ENCODE peak calls at places on chromosome 4, in five cellular contexts. Q is brain microvascular endothelial cell, V is WERI-Rb-1, E is PC-9, B is fibroblast of mammary gland. K is an unnamed sample.

GRCh38 chr4:4888695-4889094 is 29.2 kb downstream of the MSX1 start:
- DNase-seq in V (no peak), Q (no peak), B (no peak), E (no peak), K (no peak)

GRCh38 chr4:189090174-189090814 is 850.4 kb upstream of the FRG1 start:
- DNase-seq in Q (peak; percentile 31), E (no peak), B (peak; percentile 28), V (no peak), K (peak; percentile 81)

GRCh38 chr4:151331276-151332042 is 6.1 kb upstream of the SH3D19 start:
- DNase-seq in V (no peak), B (peak; percentile 29), E (peak; percentile 21), Q (no peak), K (no peak)

GRCh38 chr4:97496298-97496873 is 646.9 kb downstream of the STPG2 start:
- DNase-seq in B (no peak), V (no peak), Q (no peak), E (peak; percentile 18), K (no peak)

GRCh38 chr4:5018603-5019002 is 655 bp downstream of the CYTL1 start:
- DNase-seq in E (no peak), Q (no peak), B (no peak), V (no peak), K (no peak)

GRCh38 chr4:176210579-176211296 is 15.4 kb upstream of the SPATA4 start:
- DNase-seq in Q (no peak), B (no peak), V (no peak), E (no peak), K (no peak)

GRCh38 chr4:159520074-159520473 is 417.2 kb downstream of the RAPGEF2 start:
- DNase-seq in V (no peak), E (no peak), Q (no peak), B (no peak), K (no peak)

GRCh38 chr4:158850800-158851644 is 82.2 kb downstream of the FNIP2 start:
- DNase-seq in E (no peak), V (no peak), Q (no peak), B (peak; percentile 56), K (no peak)

GRCh38 chr4:150573534-150573933 is 8.4 kb upstream of the MAB21L2 start:
- DNase-seq in V (no peak), E (no peak), Q (no peak), B (peak; percentile 47), K (peak; percentile 25)

GRCh38 chr4:38202223-38202622 is 242.0 kb downstream of the PTTG2 start:
- DNase-seq in V (no peak), B (no peak), Q (no peak), E (no peak), K (no peak)

GRCh38 chr4:152634110-152634760 is 45.6 kb downstream of the TMEM154 start:
- DNase-seq in V (no peak), E (no peak), B (peak; percentile 28), Q (no peak), K (peak; percentile 65)

GRCh38 chr4:76611611-76612010 is 176.6 kb downstream of the SHROOM3 start:
- DNase-seq in V (no peak), E (no peak), B (no peak), Q (no peak), K (peak; percentile 45)
- H3K4me3 ChIP-seq in V (no peak overlapping the region), E (no peak overlapping the region), B (no peak overlapping the region), Q (no peak overlapping the region), K (peak overlapping the region; percentile 51)

GRCh38 chr4:125370478-125370877 is 55.7 kb downstream of the FAT4 start:
- DNase-seq in Q (no peak), V (no peak), E (no peak), B (no peak), K (no peak)
- H3K4me3 ChIP-seq in Q (no peak overlapping the region), V (no peak overlapping the region), E (no peak overlapping the region), B (no peak overlapping the region), K (no peak overlapping the region)

DNA sequence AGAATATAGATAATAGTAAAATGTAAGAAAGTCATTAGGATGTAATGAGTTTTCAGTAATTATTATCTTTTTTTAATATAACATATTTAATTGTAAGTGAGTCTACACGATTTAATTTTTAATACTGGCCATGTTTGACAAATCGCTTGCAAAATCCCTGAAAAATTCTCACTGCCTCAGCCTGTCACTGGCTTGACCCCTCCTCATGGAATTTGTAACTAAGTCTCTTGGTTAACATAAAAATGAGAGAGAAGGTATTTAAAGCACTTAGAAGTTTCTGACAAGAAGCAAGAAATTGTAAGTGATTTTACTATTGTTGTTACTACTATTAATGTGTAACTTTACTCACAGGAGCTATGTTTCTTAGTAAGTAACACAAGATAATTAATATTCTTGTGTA is 237.9 kb upstream of the GK2 start:
- DNase-seq in B (no peak), V (no peak), E (no peak), Q (no peak), K (no peak)
- H3K4me3 ChIP-seq in B (no peak overlapping the region), V (no peak overlapping the region), E (no peak overlapping the region), Q (no peak overlapping the region), K (no peak overlapping the region)

DNA sequence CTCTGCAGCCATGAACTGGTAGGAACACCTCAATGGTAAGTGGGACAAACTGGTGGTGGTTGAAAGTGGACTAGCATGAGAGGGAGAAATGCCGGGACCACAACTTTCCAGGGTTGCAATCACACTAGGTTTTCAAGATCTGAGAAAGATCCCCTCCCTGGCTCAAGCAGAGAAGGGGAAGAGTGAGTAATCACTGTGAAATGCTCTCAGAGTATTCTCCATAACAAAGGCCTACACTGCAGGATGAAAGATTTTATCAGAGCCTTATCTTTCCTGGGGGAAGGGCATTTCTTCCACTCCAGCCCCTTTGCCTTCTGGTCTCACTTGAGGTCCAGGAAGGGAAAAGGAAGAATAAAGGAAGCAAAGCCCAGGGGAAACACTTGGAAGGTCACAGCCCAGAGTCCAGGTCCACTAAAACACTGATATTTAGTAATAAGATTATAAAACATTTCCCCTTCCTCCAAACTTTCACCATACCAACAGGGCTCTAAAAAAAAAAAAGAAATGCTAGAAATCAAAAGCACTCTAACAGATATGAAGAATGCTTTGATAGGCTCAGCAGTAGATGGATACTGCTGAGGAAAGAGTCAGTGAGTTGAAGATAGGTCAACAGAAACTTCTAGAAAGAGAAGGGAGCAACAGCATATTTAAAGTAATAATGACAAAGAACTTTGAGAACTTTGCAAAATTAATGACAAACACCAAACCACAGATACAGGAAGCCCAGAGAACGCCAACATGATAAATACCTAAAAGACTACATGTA is 95.9 kb downstream of the WDFY3 start:
- DNase-seq in B (peak; percentile 24), Q (peak; percentile 81), E (peak; percentile 31), V (no peak), K (no peak)
- H3K4me3 ChIP-seq in B (no peak overlapping the region), Q (no peak overlapping the region), E (no peak overlapping the region), V (no peak overlapping the region), K (no peak overlapping the region)

DNA sequence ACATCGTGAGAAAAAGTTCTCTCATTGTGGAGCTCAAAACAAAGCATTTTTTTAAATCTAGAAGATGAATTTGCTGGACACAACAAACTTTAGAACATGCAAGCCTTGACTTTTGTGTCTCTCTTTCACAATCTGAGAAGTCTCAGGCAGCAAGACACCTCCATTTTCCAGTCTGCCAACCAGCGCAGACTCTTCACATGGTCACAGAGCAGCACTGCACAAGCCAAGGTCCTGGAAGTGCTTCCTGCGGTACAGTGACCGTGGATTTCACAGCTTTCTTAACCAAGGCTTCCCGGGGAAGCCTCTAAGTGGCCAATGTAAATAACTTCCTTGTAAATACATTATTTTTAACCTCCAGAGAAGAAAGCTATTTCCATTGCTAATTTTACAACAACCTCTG is 31.3 kb downstream of the ZNF827 start:
- DNase-seq in E (no peak), V (no peak), Q (no peak), B (no peak), K (no peak)
- H3K4me3 ChIP-seq in E (no peak overlapping the region), V (no peak overlapping the region), Q (no peak overlapping the region), B (no peak overlapping the region), K (no peak overlapping the region)

GRCh38 chr4:66906314-66906713 is 639.0 kb downstream of the CENPC start:
- DNase-seq in V (peak; percentile 32), E (no peak), Q (no peak), B (no peak), K (no peak)
- H3K4me3 ChIP-seq in V (no peak overlapping the region), E (no peak overlapping the region), Q (no peak overlapping the region), B (no peak overlapping the region), K (no peak overlapping the region)

GRCh38 chr4:13840573-13841185 is 213.2 kb upstream of the BOD1L1 start:
- DNase-seq in Q (no peak), B (no peak), V (no peak), E (no peak), K (no peak)
- H3K4me3 ChIP-seq in Q (no peak overlapping the region), B (no peak overlapping the region), V (no peak overlapping the region), E (no peak overlapping the region), K (no peak overlapping the region)

GRCh38 chr4:18882468-18882867 is 860.9 kb upstream of the LCORL start:
- DNase-seq in Q (peak; percentile 68), E (peak; percentile 7), B (peak; percentile 30), V (no peak), K (no peak)

GRCh38 chr4:18880850-18881249 is 859.3 kb upstream of the LCORL start:
- DNase-seq in Q (no peak), B (no peak), V (no peak), E (no peak), K (no peak)
- H3K4me3 ChIP-seq in Q (no peak overlapping the region), B (no peak overlapping the region), V (no peak overlapping the region), E (no peak overlapping the region), K (no peak overlapping the region)

DNA sequence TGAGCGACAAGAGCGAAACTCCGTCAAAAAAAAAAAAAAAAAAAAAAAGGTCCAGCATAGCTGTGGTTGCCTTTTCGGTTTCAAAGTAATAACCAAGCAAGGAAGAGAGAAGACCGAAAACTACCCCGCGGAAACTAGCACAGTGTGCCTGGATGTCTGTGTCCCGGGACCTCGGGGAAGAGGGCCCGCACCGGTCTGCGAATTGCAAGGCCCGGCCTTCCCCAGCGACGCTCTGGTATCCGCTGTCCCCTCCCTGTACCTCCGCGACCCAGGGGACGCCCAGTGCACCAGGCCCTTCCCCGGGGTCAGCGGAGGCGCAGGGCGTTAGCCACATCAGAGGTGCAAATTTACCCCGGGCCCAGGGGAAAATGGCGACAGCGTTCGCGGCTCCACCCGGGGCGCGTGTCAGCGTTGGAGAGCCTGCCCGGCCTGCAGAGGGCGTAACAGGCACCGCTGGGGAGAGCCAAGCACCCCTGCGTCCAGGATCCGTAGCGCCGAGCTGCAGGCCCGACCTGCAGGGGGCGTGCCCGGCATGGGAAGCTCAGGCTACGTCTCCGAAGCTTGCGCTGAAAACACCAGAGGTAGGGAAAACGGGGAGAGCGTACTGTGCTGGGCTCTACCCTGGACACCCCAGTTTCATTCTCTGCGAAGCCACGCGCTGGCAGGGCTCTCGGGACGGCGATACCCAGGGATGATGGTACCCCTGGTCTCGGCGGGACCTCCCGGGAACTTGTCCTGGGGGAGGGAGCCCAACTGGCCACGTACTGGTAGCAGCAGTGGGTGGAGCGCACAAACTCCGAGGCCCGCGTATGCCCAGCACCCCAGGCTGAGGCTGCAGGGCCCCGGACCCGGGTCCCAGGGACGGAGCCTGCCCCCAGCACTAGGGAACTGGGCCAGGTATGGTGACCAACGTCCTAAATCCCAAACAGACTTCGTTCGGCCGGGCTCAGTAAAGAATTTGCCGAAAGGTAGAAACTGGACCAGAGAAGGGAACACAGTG is 16.2 kb downstream of the NKX6-1 start:
- DNase-seq in Q (peak; percentile 32), E (no peak), B (peak; percentile 36), V (no peak), K (peak; percentile 67)
- H3K4me3 ChIP-seq in Q (peak overlapping the region; percentile 30), E (no peak overlapping the region), B (peak overlapping the region; percentile 1), V (no peak overlapping the region), K (peak overlapping the region; percentile 39)

K was measured in osteoblast.